ENCODE peak calls at places on chromosomes 3 and 15, in nine cellular contexts. A is posterior cingulate gyrus; X is ecto neural progenitor cell; G is lower lobe of right lung; V is HL-60; H is GOT3; P is CD8-positive, alpha-beta memory T cell; N is NCI-H1105; K is COR-L47. L is an unnamed sample.

GRCh38 chr3:37695138-37695537 is 166.5 kb upstream of the CTDSPL start:
- DNase-seq in K (no peak), N (no peak), G (no peak), X (no peak), V (no peak), A (no peak), H (no peak), P (no peak), L (no peak)

GRCh38 chr3:59884409-59884808 is 834.6 kb upstream of the CFAP20DC start:
- DNase-seq in N (no peak), K (no peak), X (no peak), A (no peak), H (no peak), V (no peak), P (no peak), G (no peak), L (no peak)

GRCh38 chr3:54046677-54047214 is 75.6 kb upstream of the CACNA2D3 start:
- DNase-seq in N (no peak), K (no peak), A (no peak), P (no peak), X (no peak), V (no peak), G (no peak), H (no peak), L (no peak)

GRCh38 chr15:55319537-55320325 is 709 bp downstream of the PIGB start:
- DNase-seq in K (no peak), X (no peak), N (no peak), G (no peak), V (peak; percentile 68), H (no peak), P (no peak), A (no peak), L (no peak)

GRCh38 chr3:78831446-78831972 is 936.3 kb downstream of the ROBO1 start:
- DNase-seq in X (no peak), G (no peak), K (no peak), A (no peak), N (no peak), V (no peak), P (no peak), H (no peak), L (no peak)

GRCh38 chr3:13240928-13241618 is 167.8 kb upstream of the IQSEC1 start:
- DNase-seq in G (no peak), N (no peak), A (no peak), P (no peak), V (no peak), K (no peak), X (no peak), H (no peak), L (no peak)

GRCh38 chr15:101394056-101394630 is 95.4 kb downstream of the PCSK6 start:
- DNase-seq in H (no peak), X (no peak), A (no peak), V (no peak), G (no peak), K (no peak), P (no peak), N (no peak), L (no peak)

GRCh38 chr3:124558898-124559649 is 171.2 kb upstream of the UMPS start:
- DNase-seq in V (no peak), A (peak; percentile 84), P (no peak), N (peak; percentile 92), G (peak; percentile 70), H (peak; percentile 25), K (peak; percentile 86), X (no peak), L (no peak)

GRCh38 chr3:194322701-194323174 is 28.4 kb downstream of the CPN2 start:
- DNase-seq in P (no peak), H (peak; percentile 16), X (no peak), N (no peak), A (no peak), G (no peak), K (no peak), V (no peak), L (no peak)

GRCh38 chr3:94525039-94525438 is 462.2 kb downstream of the NSUN3 start:
- DNase-seq in P (no peak), V (no peak), H (no peak), N (no peak), A (no peak), G (no peak), K (peak; percentile 2), X (peak; percentile 54), L (peak; percentile 20)

GRCh38 chr3:134476977-134477376 is 8.8 kb downstream of the ANAPC13 start:
- DNase-seq in X (no peak), H (no peak), N (no peak), P (no peak), V (no peak), K (no peak), A (no peak), G (no peak), L (no peak)

GRCh38 chr3:158368271-158368670 is 202.7 kb upstream of the MLF1 start:
- DNase-seq in N (peak; percentile 10), H (no peak), A (no peak), G (no peak), K (no peak), P (no peak), X (no peak), V (no peak), L (no peak)

GRCh38 chr15:94272251-94272898 is 41.0 kb downstream of the MCTP2 start:
- DNase-seq in P (no peak), X (no peak), K (no peak), G (no peak), A (no peak), N (no peak), H (no peak), V (no peak), L (no peak)

GRCh38 chr3:129602730-129603560 is 3.5 kb downstream of the PLXND1 start:
- DNase-seq in N (no peak), A (no peak), K (no peak), H (peak; percentile 23), G (peak; percentile 67), X (peak; percentile 68), P (no peak), V (no peak), L (no peak)

GRCh38 chr3:158105124-158105709 is 1.0 kb downstream of the SHOX2 start:
- DNase-seq in N (peak; percentile 51), G (no peak), H (no peak), A (no peak), V (no peak), K (no peak), P (no peak), X (peak; percentile 60), L (no peak)

GRCh38 chr15:80776420-80777045 is 2.6 kb upstream of the CEMIP start:
- DNase-seq in N (peak; percentile 37), A (peak; percentile 65), G (peak; percentile 66), X (peak; percentile 75), V (no peak), K (peak; percentile 68), H (no peak), P (peak; percentile 67), L (peak; percentile 32)

GRCh38 chr3:27138005-27138404 is 231.2 kb downstream of the NEK10 start:
- DNase-seq in K (no peak), N (no peak), V (no peak), G (no peak), H (no peak), A (no peak), P (no peak), X (no peak), L (no peak)

GRCh38 chr15:36645106-36645505 is 65.7 kb downstream of the CDIN1 start:
- DNase-seq in P (no peak), A (no peak), K (peak; percentile 12), G (no peak), X (no peak), N (no peak), V (no peak), H (no peak), L (no peak)

GRCh38 chr15:68259883-68260282 is 17.7 kb upstream of the FEM1B start:
- DNase-seq in K (no peak), G (no peak), H (no peak), V (no peak), A (no peak), P (no peak), N (no peak), X (no peak), L (no peak)

GRCh38 chr15:20294651-20295237 is 246.9 kb downstream of the GOLGA6L6 start:
- DNase-seq in X (peak; percentile 61), H (no peak), G (no peak), P (peak; percentile 52), V (no peak), N (no peak), K (no peak), A (no peak), L (no peak)

GRCh38 chr3:65955792-65956477 is 82.8 kb downstream of the MAGI1 start:
- DNase-seq in N (no peak), A (no peak), V (no peak), P (no peak), G (no peak), X (no peak), K (no peak), H (no peak), L (no peak)

GRCh38 chr3:109910772-109911171 is 573.4 kb upstream of the DPPA4 start:
- DNase-seq in G (no peak), P (no peak), N (no peak), H (no peak), K (no peak), V (no peak), X (no peak), A (no peak), L (no peak)

GRCh38 chr15:67818464-67818863 is 6.8 kb upstream of the SKOR1 start:
- DNase-seq in H (no peak), N (no peak), P (no peak), A (no peak), G (no peak), K (no peak), V (no peak), X (no peak), L (no peak)

GRCh38 chr15:35986072-35986666 is 440.2 kb upstream of the DPH6 start:
- DNase-seq in N (no peak), H (no peak), V (no peak), G (no peak), K (no peak), X (no peak), A (no peak), P (no peak), L (no peak)

GRCh38 chr3:155065537-155065936 is 14.6 kb upstream of the MME start:
- DNase-seq in G (no peak), N (no peak), K (no peak), H (no peak), X (no peak), A (no peak), P (no peak), V (no peak), L (no peak)

GRCh38 chr3:52893723-52894122 is 3.6 kb downstream of the STIMATE start:
- DNase-seq in A (no peak), G (no peak), N (no peak), P (no peak), H (no peak), V (no peak), X (no peak), K (no peak), L (no peak)

GRCh38 chr15:39704684-39705083 is 78.0 kb downstream of the FSIP1 start:
- DNase-seq in K (no peak), A (no peak), X (no peak), N (no peak), V (no peak), H (no peak), G (no peak), P (no peak), L (no peak)

GRCh38 chr3:72517804-72518442 is 330.3 kb downstream of the SHQ1 start:
- DNase-seq in V (no peak), A (no peak), P (no peak), X (no peak), N (no peak), H (no peak), K (no peak), G (no peak), L (no peak)